ENCODE peak calls at places on chromosomes 5 and 9, in seven cellular contexts. One of them, this sample, is unnamed.
A peak's percentile ranks its signal among the peaks of the same experiment; 100 is the strongest.

GRCh38 chr9:14179449-14179848 is 134.5 kb downstream of the NFIB start:
- DNase-seq in adrenal gland: no peak
- DNase-seq in pancreas: peak; percentile 72
- DNase-seq in gastrocnemius medialis: no peak
- DNase-seq in brain microvascular endothelial cell: no peak
- DNase-seq in ovary: no peak
- DNase-seq in IMR-90: no peak
- DNase-seq in this sample: no peak

GRCh38 chr5:95954716-95955115 is 6.9 kb downstream of the ELL2 start:
- DNase-seq in IMR-90: peak; percentile 73
- DNase-seq in adrenal gland: no peak
- DNase-seq in gastrocnemius medialis: no peak
- DNase-seq in pancreas: no peak
- DNase-seq in ovary: no peak
- DNase-seq in brain microvascular endothelial cell: no peak
- DNase-seq in this sample: no peak

GRCh38 chr5:172874647-172875371 is 40.8 kb downstream of the ERGIC1 start:
- DNase-seq in adrenal gland: no peak
- DNase-seq in brain microvascular endothelial cell: no peak
- DNase-seq in gastrocnemius medialis: no peak
- DNase-seq in ovary: no peak
- DNase-seq in IMR-90: no peak
- DNase-seq in pancreas: no peak
- DNase-seq in this sample: no peak

GRCh38 chr9:22457448-22457847 is 10.8 kb downstream of the DMRTA1 start:
- DNase-seq in ovary: no peak
- DNase-seq in adrenal gland: no peak
- DNase-seq in gastrocnemius medialis: no peak
- DNase-seq in brain microvascular endothelial cell: no peak
- DNase-seq in pancreas: no peak
- DNase-seq in IMR-90: no peak
- DNase-seq in this sample: no peak

GRCh38 chr5:87268970-87269377 is 1.3 kb downstream of the RASA1 start:
- DNase-seq in IMR-90: no peak
- DNase-seq in brain microvascular endothelial cell: no peak
- DNase-seq in ovary: no peak
- DNase-seq in pancreas: no peak
- DNase-seq in gastrocnemius medialis: no peak
- DNase-seq in adrenal gland: no peak
- DNase-seq in this sample: no peak

GRCh38 chr9:89051421-89051820 is 60.2 kb downstream of the S1PR3 start:
- DNase-seq in pancreas: no peak
- DNase-seq in gastrocnemius medialis: no peak
- DNase-seq in adrenal gland: no peak
- DNase-seq in IMR-90: no peak
- DNase-seq in brain microvascular endothelial cell: no peak
- DNase-seq in ovary: no peak
- DNase-seq in this sample: no peak

GRCh38 chr9:79477955-79478751 is 93.6 kb upstream of the TLE4 start:
- DNase-seq in brain microvascular endothelial cell: peak; percentile 47
- DNase-seq in IMR-90: peak; percentile 29
- DNase-seq in pancreas: peak; percentile 15
- DNase-seq in ovary: no peak
- DNase-seq in adrenal gland: no peak
- DNase-seq in gastrocnemius medialis: no peak
- DNase-seq in this sample: no peak

GRCh38 chr5:11302663-11303062 is 541.6 kb upstream of the DAP start:
- DNase-seq in ovary: no peak
- DNase-seq in gastrocnemius medialis: no peak
- DNase-seq in brain microvascular endothelial cell: no peak
- DNase-seq in adrenal gland: peak; percentile 18
- DNase-seq in IMR-90: no peak
- DNase-seq in pancreas: no peak
- DNase-seq in this sample: no peak

GRCh38 chr9:109652971-109653370 is 127.0 kb upstream of the PALM2AKAP2 start:
- DNase-seq in gastrocnemius medialis: no peak
- DNase-seq in IMR-90: peak; percentile 16
- DNase-seq in adrenal gland: peak; percentile 38
- DNase-seq in pancreas: no peak
- DNase-seq in ovary: no peak
- DNase-seq in brain microvascular endothelial cell: peak; percentile 48
- DNase-seq in this sample: no peak

GRCh38 chr5:74408150-74409043 is 232.1 kb downstream of the ENC1 start:
- DNase-seq in pancreas: no peak
- DNase-seq in brain microvascular endothelial cell: no peak
- DNase-seq in gastrocnemius medialis: no peak
- DNase-seq in adrenal gland: no peak
- DNase-seq in IMR-90: no peak
- DNase-seq in ovary: no peak
- DNase-seq in this sample: no peak

GRCh38 chr5:132210944-132211343 is 16.7 kb downstream of the P4HA2 start:
- DNase-seq in IMR-90: no peak
- DNase-seq in ovary: no peak
- DNase-seq in pancreas: no peak
- DNase-seq in gastrocnemius medialis: no peak
- DNase-seq in brain microvascular endothelial cell: no peak
- DNase-seq in adrenal gland: no peak
- DNase-seq in this sample: no peak

GRCh38 chr5:90932052-90932699 is 373.6 kb downstream of the ADGRV1 start:
- DNase-seq in ovary: peak; percentile 42
- DNase-seq in adrenal gland: peak; percentile 79
- DNase-seq in gastrocnemius medialis: peak; percentile 11
- DNase-seq in brain microvascular endothelial cell: peak; percentile 53
- DNase-seq in pancreas: peak; percentile 39
- DNase-seq in IMR-90: peak; percentile 70
- DNase-seq in this sample: no peak

GRCh38 chr9:124780060-124780756 is 3.3 kb downstream of the OLFML2A start:
- DNase-seq in adrenal gland: no peak
- DNase-seq in gastrocnemius medialis: no peak
- DNase-seq in ovary: peak; percentile 57
- DNase-seq in pancreas: peak; percentile 13
- DNase-seq in IMR-90: no peak
- DNase-seq in brain microvascular endothelial cell: no peak
- DNase-seq in this sample: no peak

GRCh38 chr5:78601622-78602314 is 46.8 kb downstream of the LHFPL2 start:
- DNase-seq in brain microvascular endothelial cell: no peak
- DNase-seq in pancreas: no peak
- DNase-seq in ovary: no peak
- DNase-seq in IMR-90: peak; percentile 80
- DNase-seq in gastrocnemius medialis: no peak
- DNase-seq in adrenal gland: no peak
- DNase-seq in this sample: no peak

GRCh38 chr5:35360671-35361070 is 130.4 kb upstream of the PRLR start:
- DNase-seq in brain microvascular endothelial cell: no peak
- DNase-seq in IMR-90: no peak
- DNase-seq in ovary: no peak
- DNase-seq in pancreas: no peak
- DNase-seq in gastrocnemius medialis: no peak
- DNase-seq in adrenal gland: peak; percentile 56
- DNase-seq in this sample: no peak

GRCh38 chr9:81584099-81584498 is 105.2 kb downstream of the TLE1 start:
- DNase-seq in ovary: no peak
- DNase-seq in IMR-90: no peak
- DNase-seq in adrenal gland: no peak
- DNase-seq in pancreas: no peak
- DNase-seq in gastrocnemius medialis: no peak
- DNase-seq in brain microvascular endothelial cell: no peak
- DNase-seq in this sample: no peak

DNA sequence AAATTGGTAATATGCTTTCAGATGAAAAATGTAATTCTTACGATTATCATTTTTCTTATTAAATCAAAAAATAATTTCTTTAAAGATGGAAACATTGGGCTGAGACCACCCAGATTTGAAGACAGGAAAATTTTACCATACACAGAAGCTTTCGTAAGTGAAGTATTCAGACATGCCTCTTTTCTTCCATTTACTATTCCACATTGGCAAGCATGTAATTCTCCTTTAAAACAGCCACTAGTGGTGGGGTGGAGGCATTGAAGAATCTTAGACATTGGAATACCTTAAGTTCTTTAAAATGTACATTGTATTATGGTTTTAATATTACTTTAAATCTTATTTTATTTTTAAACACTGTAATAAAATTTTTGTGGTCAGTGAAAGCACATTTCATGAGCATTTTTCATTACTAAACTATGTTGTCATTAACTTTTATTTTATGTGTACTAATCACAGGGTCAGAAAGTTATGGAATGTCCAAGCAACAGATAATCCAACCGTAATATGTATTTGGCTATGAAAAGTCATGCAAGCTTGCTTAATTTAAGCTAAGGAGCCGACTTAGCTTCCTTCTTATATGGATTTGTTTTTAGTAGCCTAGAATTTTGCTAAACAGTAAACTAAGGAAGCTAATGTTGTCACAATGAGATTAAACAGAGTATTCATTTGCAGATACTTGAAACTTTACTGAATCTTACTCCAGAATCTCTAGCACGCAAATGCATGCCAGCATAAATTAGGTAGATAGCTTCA is 97.4 kb upstream of the ALDH1A1 start:
- DNase-seq in ovary: no peak
- DNase-seq in IMR-90: peak; percentile 5
- DNase-seq in pancreas: no peak
- DNase-seq in gastrocnemius medialis: no peak
- DNase-seq in adrenal gland: no peak
- DNase-seq in brain microvascular endothelial cell: no peak
- DNase-seq in this sample: no peak
- TF ChIP-seq CTCF in ovary: no peak
- TF ChIP-seq CTCF in IMR-90: no peak
- TF ChIP-seq CTCF in pancreas: no peak
- TF ChIP-seq CTCF in gastrocnemius medialis: no peak
- TF ChIP-seq CTCF in adrenal gland: no peak
- TF ChIP-seq CTCF in brain microvascular endothelial cell: peak; percentile 39
- TF ChIP-seq CTCF in this sample: no peak

GRCh38 chr9:18190671-18191374 is 283.1 kb upstream of the ADAMTSL1 start:
- DNase-seq in IMR-90: no peak
- DNase-seq in pancreas: no peak
- DNase-seq in adrenal gland: no peak
- DNase-seq in gastrocnemius medialis: no peak
- DNase-seq in ovary: no peak
- DNase-seq in brain microvascular endothelial cell: no peak
- DNase-seq in this sample: no peak
- TF ChIP-seq CTCF in IMR-90: no peak
- TF ChIP-seq CTCF in pancreas: no peak
- TF ChIP-seq CTCF in adrenal gland: no peak
- TF ChIP-seq CTCF in gastrocnemius medialis: no peak
- TF ChIP-seq CTCF in ovary: no peak
- TF ChIP-seq CTCF in brain microvascular endothelial cell: peak; percentile 15
- TF ChIP-seq CTCF in this sample: no peak

GRCh38 chr9:127538849-127539258 is 73.2 kb upstream of the STXBP1 start:
- DNase-seq in IMR-90: peak; percentile 76
- DNase-seq in ovary: no peak
- DNase-seq in adrenal gland: no peak
- DNase-seq in gastrocnemius medialis: no peak
- DNase-seq in pancreas: no peak
- DNase-seq in brain microvascular endothelial cell: no peak
- DNase-seq in this sample: no peak

GRCh38 chr9:127537014-127537413 is 75.1 kb upstream of the STXBP1 start:
- DNase-seq in IMR-90: peak; percentile 83
- DNase-seq in pancreas: peak; percentile 35
- DNase-seq in ovary: no peak
- DNase-seq in gastrocnemius medialis: no peak
- DNase-seq in adrenal gland: no peak
- DNase-seq in brain microvascular endothelial cell: peak; percentile 55
- DNase-seq in this sample: no peak

GRCh38 chr9:127539259-127539981 is 72.7 kb upstream of the STXBP1 start:
- DNase-seq in adrenal gland: peak; percentile 59
- DNase-seq in brain microvascular endothelial cell: no peak
- DNase-seq in IMR-90: peak; percentile 60
- DNase-seq in gastrocnemius medialis: no peak
- DNase-seq in pancreas: no peak
- DNase-seq in ovary: no peak
- DNase-seq in this sample: no peak

GRCh38 chr9:127536499-127536898 is 75.6 kb upstream of the STXBP1 start:
- DNase-seq in brain microvascular endothelial cell: no peak
- DNase-seq in IMR-90: no peak
- DNase-seq in adrenal gland: no peak
- DNase-seq in gastrocnemius medialis: no peak
- DNase-seq in pancreas: no peak
- DNase-seq in ovary: no peak
- DNase-seq in this sample: no peak

DNA sequence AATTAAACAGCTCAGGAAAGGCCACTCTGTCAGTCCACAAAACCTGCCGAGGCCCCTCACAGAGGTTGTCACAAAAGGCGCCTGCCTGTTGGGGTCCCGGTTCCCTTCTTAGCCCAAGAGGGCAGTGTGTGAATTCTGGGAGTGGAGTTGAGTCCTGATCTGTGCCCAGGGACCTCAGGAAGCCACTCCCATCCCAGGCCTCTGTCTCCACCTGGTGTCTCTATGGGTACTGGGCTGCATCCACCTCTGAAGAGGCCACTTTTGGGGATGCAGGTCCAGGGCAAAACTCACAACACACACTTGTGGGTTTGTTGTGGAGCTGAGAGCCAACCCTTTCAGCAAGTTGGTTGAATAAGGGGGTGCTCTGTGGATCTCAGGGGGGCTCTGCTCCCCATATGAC is 74.3 kb upstream of the STXBP1 start:
- DNase-seq in brain microvascular endothelial cell: no peak
- DNase-seq in IMR-90: no peak
- DNase-seq in gastrocnemius medialis: no peak
- DNase-seq in ovary: no peak
- DNase-seq in adrenal gland: no peak
- DNase-seq in pancreas: no peak
- DNase-seq in this sample: no peak
- TF ChIP-seq CTCF in brain microvascular endothelial cell: peak; percentile 56
- TF ChIP-seq CTCF in IMR-90: peak; percentile 32
- TF ChIP-seq CTCF in gastrocnemius medialis: no peak
- TF ChIP-seq CTCF in ovary: no peak
- TF ChIP-seq CTCF in adrenal gland: no peak
- TF ChIP-seq CTCF in pancreas: no peak
- TF ChIP-seq CTCF in this sample: no peak

DNA sequence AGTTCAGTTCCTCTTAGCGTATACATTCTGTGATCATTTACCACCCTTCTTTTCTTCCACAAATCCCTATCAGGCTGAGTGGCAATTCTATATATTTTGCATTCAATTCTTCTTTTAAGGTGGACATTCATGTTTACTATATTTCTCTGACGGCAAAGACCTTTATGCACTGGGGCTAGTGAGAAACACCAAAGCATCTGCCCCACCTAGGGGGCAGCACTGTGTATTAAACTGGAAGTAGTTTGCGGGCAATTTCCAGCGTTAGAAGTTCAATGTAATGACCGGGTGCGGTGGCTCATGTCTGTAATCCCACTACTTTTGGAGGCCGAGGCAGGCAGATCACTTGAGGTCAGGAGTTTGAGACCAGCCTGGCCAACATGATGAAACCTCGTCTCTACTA is 27.9 kb upstream of the FBXL7 start:
- DNase-seq in ovary: no peak
- DNase-seq in adrenal gland: no peak
- DNase-seq in gastrocnemius medialis: no peak
- DNase-seq in pancreas: no peak
- DNase-seq in IMR-90: no peak
- DNase-seq in brain microvascular endothelial cell: no peak
- DNase-seq in this sample: no peak
- TF ChIP-seq CTCF in ovary: no peak
- TF ChIP-seq CTCF in adrenal gland: no peak
- TF ChIP-seq CTCF in gastrocnemius medialis: no peak
- TF ChIP-seq CTCF in pancreas: no peak
- TF ChIP-seq CTCF in IMR-90: no peak
- TF ChIP-seq CTCF in brain microvascular endothelial cell: peak; percentile 19
- TF ChIP-seq CTCF in this sample: no peak

GRCh38 chr5:59587489-59588337 is 305.8 kb downstream of the PDE4D start:
- DNase-seq in brain microvascular endothelial cell: peak; percentile 74
- DNase-seq in ovary: peak; percentile 10
- DNase-seq in pancreas: peak; percentile 25
- DNase-seq in IMR-90: peak; percentile 52
- DNase-seq in adrenal gland: no peak
- DNase-seq in gastrocnemius medialis: peak; percentile 71
- DNase-seq in this sample: no peak
- TF ChIP-seq CTCF in brain microvascular endothelial cell: peak; percentile 65
- TF ChIP-seq CTCF in ovary: no peak
- TF ChIP-seq CTCF in pancreas: no peak
- TF ChIP-seq CTCF in IMR-90: no peak
- TF ChIP-seq CTCF in adrenal gland: no peak
- TF ChIP-seq CTCF in gastrocnemius medialis: no peak
- TF ChIP-seq CTCF in this sample: no peak